ENCODE peak calls at places on chromosomes 3 and 15, in five cellular contexts. K is heart right ventricle, F is MG63, Z is Panc1, T is BJ. Q is an unnamed sample.
A peak's percentile ranks its signal among the peaks of the same experiment; 100 is the strongest.

GRCh38 chr15:58141894-58142293 is 3.7 kb downstream of the AQP9 start:
- DNase-seq in F (no peak), Z (no peak), K (no peak), T (no peak), Q (no peak)

GRCh38 chr15:42576776-42577175 is 1.4 kb downstream of the STARD9 start:
- DNase-seq in Z (no peak), T (no peak), F (no peak), K (no peak), Q (no peak)

GRCh38 chr3:152202976-152203626 is 65.6 kb upstream of the MBNL1 start:
- DNase-seq in T (no peak), K (no peak), Z (no peak), F (no peak), Q (no peak)

GRCh38 chr3:27290760-27291159 is 78.4 kb downstream of the NEK10 start:
- DNase-seq in K (no peak), T (no peak), Z (no peak), F (no peak), Q (no peak)

GRCh38 chr15:94576889-94577533 is 345.6 kb downstream of the MCTP2 start:
- DNase-seq in Z (peak; percentile 33), F (peak; percentile 32), K (no peak), T (no peak), Q (no peak)

GRCh38 chr3:181711325-181712135 is at the start of gene SOX2:
- DNase-seq in Z (no peak), T (no peak), K (peak; percentile 39), F (peak; percentile 76), Q (peak; percentile 43)

GRCh38 chr15:43509002-43509922 is 8.1 kb upstream of the MAP1A start:
- DNase-seq in K (peak; percentile 38), Z (no peak), T (no peak), F (no peak), Q (no peak)

GRCh38 chr15:31024979-31025378 is 33.6 kb upstream of the MTMR10 start:
- DNase-seq in Z (no peak), F (no peak), T (peak; percentile 66), K (no peak), Q (no peak)

GRCh38 chr3:101886626-101887025 is 37.3 kb downstream of the NFKBIZ start:
- DNase-seq in F (no peak), T (no peak), Z (no peak), K (no peak), Q (no peak)

GRCh38 chr3:11995061-11995460 is 9.1 kb upstream of the SYN2 start:
- DNase-seq in T (no peak), Z (no peak), K (no peak), F (no peak), Q (no peak)

GRCh38 chr3:129549006-129549800 is 6.2 kb downstream of the H1-8 start:
- DNase-seq in T (no peak), Z (no peak), F (no peak), K (no peak), Q (peak; percentile 28)

GRCh38 chr15:85763557-85764303 is 31.0 kb downstream of the KLHL25 start:
- DNase-seq in F (no peak), Z (no peak), T (no peak), K (no peak), Q (peak; percentile 54)

GRCh38 chr3:117706731-117707130 is 997.2 kb downstream of the TUSC7 start:
- DNase-seq in F (no peak), Z (no peak), T (no peak), K (no peak), Q (no peak)

GRCh38 chr15:73598540-73599195 is 34.5 kb downstream of the NPTN start:
- DNase-seq in K (no peak), F (no peak), Z (no peak), T (no peak), Q (no peak)

GRCh38 chr3:60746690-60747416 is 504.4 kb downstream of the FHIT start:
- DNase-seq in Z (no peak), F (no peak), K (no peak), T (no peak), Q (no peak)

GRCh38 chr15:95912280-95912625 is 418.2 kb upstream of the NR2F2 start:
- DNase-seq in F (no peak), T (no peak), K (no peak), Z (no peak), Q (no peak)
- H3K27me3 ChIP-seq in F (no peaks in the 10 kb centered on the region), T (no peaks in the 10 kb centered on the region), K (no peaks in the 10 kb centered on the region), Z (no peaks in the 10 kb centered on the region), Q (no peaks in the 10 kb centered on the region)

GRCh38 chr3:169666079-169666436 is 2.5 kb upstream of the MECOM start:
- DNase-seq in K (no peak), Z (no peak), T (no peak), F (no peak), Q (no peak)

GRCh38 chr3:169667380-169667671 is 3.8 kb upstream of the MECOM start:
- DNase-seq in K (no peak), T (no peak), F (no peak), Z (no peak), Q (no peak)

GRCh38 chr3:169664034-169664820 is 715 bp upstream of the MECOM start:
- DNase-seq in K (peak; percentile 26), F (no peak), T (no peak), Z (no peak), Q (peak; percentile 38)

GRCh38 chr3:169666501-169667379 is 3.2 kb upstream of the MECOM start:
- DNase-seq in K (no peak), F (no peak), Z (no peak), T (no peak), Q (no peak)

DNA sequence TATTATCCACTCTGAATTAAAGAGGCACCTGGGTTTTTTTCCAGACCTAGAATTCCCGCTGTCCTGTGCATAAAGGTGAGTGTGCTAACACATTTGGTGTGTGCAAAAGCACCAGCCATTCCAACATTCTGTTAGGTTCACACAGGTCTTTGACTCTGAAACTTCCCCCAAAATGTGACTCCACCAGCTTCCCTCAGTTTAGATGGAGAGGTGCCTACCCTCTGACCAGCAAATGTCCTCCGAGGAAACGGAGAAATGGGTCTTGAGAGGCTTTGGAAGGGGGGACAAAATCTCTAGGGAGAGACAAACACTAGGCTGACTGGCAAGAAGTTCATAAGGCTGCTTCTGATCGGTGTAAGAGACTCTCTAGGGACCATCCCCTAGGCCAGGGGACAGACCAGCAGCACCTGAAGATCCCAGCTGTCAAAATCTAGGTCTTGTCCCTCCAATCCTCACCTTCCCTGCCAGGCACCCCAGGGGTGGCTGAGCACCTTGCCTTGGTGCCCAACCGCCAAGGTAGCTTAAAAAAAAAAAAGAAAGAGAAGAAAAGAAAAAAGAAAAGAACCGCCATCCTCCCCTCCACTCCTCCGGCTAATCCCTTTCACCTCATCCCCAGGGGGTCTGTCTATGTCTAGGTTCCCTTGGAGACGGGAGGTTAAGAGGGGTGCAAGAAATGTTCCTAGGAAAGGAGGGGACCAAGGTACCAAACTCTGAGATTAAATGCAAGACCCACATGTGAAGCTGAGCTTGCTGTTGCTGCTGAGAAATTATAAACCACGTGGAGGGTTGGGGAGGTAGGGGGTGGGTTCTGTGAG is 2.0 kb upstream of the MECOM start:
- DNase-seq in K (no peak), F (no peak), T (no peak), Z (no peak), Q (no peak)
- H3K27me3 ChIP-seq in K (peaks cover 49% of the 10 kb centered on the region), F (peaks cover 81% of the 10 kb centered on the region), T (peaks cover 61% of the 10 kb centered on the region), Z (peaks cover 80% of the 10 kb centered on the region), Q (peaks cover 24% of the 10 kb centered on the region)

GRCh38 chr15:69849232-69849610 is 248.5 kb downstream of the TLE3 start:
- DNase-seq in F (no peak), Z (no peak), T (no peak), K (no peak), Q (no peak)
- H3K27me3 ChIP-seq in F (peaks cover 23% of the 10 kb centered on the region), Z (peaks cover 3% of the 10 kb centered on the region), T (peaks cover 7% of the 10 kb centered on the region), K (peaks cover 7% of the 10 kb centered on the region), Q (peaks cover 13% of the 10 kb centered on the region)

DNA sequence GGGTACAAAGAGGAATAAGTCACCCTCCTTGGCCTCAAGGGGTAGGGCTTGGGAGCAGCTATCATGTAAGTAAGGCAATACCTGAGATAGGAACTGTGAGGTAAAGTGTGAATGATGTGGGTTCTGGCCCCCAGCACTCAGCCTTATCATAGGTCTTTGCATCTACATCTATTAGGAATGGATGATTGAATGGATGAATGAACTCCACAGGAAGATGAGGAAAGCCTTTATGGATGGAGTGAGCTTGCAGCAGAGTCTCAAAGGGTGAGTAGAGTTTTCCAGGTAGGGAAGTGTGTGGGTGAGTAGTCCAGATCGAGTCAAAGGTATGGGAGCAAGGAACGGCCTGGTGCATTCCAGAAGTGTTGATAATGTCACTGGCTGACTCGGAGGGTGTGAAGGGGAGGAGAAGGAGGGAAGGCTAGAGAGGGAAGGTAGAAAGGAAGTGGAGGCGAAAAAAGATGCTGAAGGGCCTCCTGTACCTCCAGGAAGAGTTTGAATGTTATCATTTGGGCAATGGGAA is 13.1 kb upstream of the ABHD2 start:
- DNase-seq in T (no peak), K (no peak), Z (no peak), F (no peak), Q (no peak)
- H3K27me3 ChIP-seq in T (no peaks in the 10 kb centered on the region), K (no peaks in the 10 kb centered on the region), Z (no peaks in the 10 kb centered on the region), F (no peaks in the 10 kb centered on the region), Q (no peaks in the 10 kb centered on the region)